ENCODE peak calls at places on chromosomes 5 and 9, in six cellular contexts. X is WTC11, K is AG09309, Y is cardiac muscle cell, W is hypothalamus, H is type B pancreatic cell. B is an unnamed sample.

GRCh38 chr9:129697111-129697955 is 31.9 kb downstream of the PRRX2 start:
- DNase-seq in H (no peak), K (no peak), W (no peak), Y (peak; percentile 68), X (peak; percentile 44), B (peak; percentile 67)

GRCh38 chr9:83630938-83631457 is 8.1 kb downstream of the IDNK start:
- DNase-seq in W (no peak), H (no peak), Y (peak; percentile 19), X (peak; percentile 69), K (no peak), B (no peak)

GRCh38 chr9:7117676-7118561 is 360.1 kb downstream of the KDM4C start:
- DNase-seq in K (peak; percentile 57), X (no peak), Y (peak; percentile 51), W (no peak), H (no peak), B (peak; percentile 15)

GRCh38 chr9:127277770-127278169 is 13.2 kb downstream of the GARNL3 start:
- DNase-seq in W (no peak), K (no peak), X (no peak), Y (no peak), H (no peak), B (no peak)

GRCh38 chr9:93260290-93261066 is 76.5 kb downstream of the WNK2 start:
- DNase-seq in Y (no peak), K (no peak), W (no peak), X (no peak), H (peak; percentile 56), B (no peak)

GRCh38 chr5:148523139-148523538 is 131.2 kb downstream of the HTR4 start:
- DNase-seq in Y (no peak), W (no peak), X (peak; percentile 26), H (no peak), K (no peak), B (no peak)

GRCh38 chr9:16625831-16626230 is 244.6 kb downstream of the BNC2 start:
- DNase-seq in K (no peak), W (no peak), X (no peak), Y (peak; percentile 57), H (no peak), B (no peak)

GRCh38 chr9:80664327-80665210 is 1024.8 kb downstream of the TLE1 start:
- DNase-seq in Y (peak; percentile 2), H (no peak), W (no peak), X (no peak), K (no peak), B (no peak)

GRCh38 chr9:88537743-88538055 is 2.7 kb downstream of the NXNL2 start:
- DNase-seq in H (no peak), K (peak; percentile 84), Y (peak; percentile 91), W (peak; percentile 27), X (no peak), B (peak; percentile 56)

B was measured in HFF-Myc.